ENCODE peak calls at places on chromosomes 6 and 20, in ten cellular contexts. Z is A549; P is left lung; W is HL-60; A is thyroid gland; H is fibroblast of villous mesenchyme; O is BJ; E is BE2C; D is CD4-positive, CD25-positive, alpha-beta regulatory T cell; S is heart left ventricle. X is an unnamed sample.

GRCh38 chr6:112863753-112864152 is 516.6 kb downstream of the RFPL4B start:
- DNase-seq in Z (no peak), P (no peak), W (no peak), A (no peak), H (no peak), O (no peak), E (no peak), D (no peak), S (no peak), X (no peak)

GRCh38 chr20:48480391-48480790 is 347.4 kb downstream of the PREX1 start:
- DNase-seq in Z (no peak), P (peak; percentile 7), W (no peak), A (no peak), H (no peak), O (no peak), E (no peak), D (no peak), S (no peak), X (no peak)

GRCh38 chr20:2799271-2799670 is 1.2 kb downstream of the CPXM1 start:
- DNase-seq in Z (no peak), P (no peak), W (no peak), A (no peak), H (no peak), O (no peak), E (no peak), D (no peak), S (no peak), X (no peak)

GRCh38 chr20:49283703-49284625 is 6.1 kb upstream of the ZNFX1 start:
- DNase-seq in Z (no peak), P (no peak), W (no peak), A (no peak), H (no peak), O (no peak), E (no peak), D (no peak), S (no peak), X (no peak)

GRCh38 chr20:24653306-24653705 is 183.9 kb downstream of the SYNDIG1 start:
- DNase-seq in Z (peak; percentile 85), P (peak; percentile 12), W (no peak), A (no peak), H (peak; percentile 19), O (no peak), E (no peak), D (no peak), S (no peak), X (no peak)

GRCh38 chr6:41424370-41425058 is 89.1 kb downstream of the NCR2 start:
- DNase-seq in Z (peak; percentile 64), P (peak; percentile 69), W (peak; percentile 55), A (peak; percentile 89), H (peak; percentile 80), O (peak; percentile 15), E (peak; percentile 75), D (peak; percentile 57), S (peak; percentile 82), X (peak; percentile 69)

GRCh38 chr20:4546786-4547185 is 174.9 kb upstream of the PRND start:
- DNase-seq in Z (peak; percentile 86), P (no peak), W (no peak), A (no peak), H (peak; percentile 94), O (peak; percentile 83), E (no peak), D (no peak), S (no peak), X (no peak)

GRCh38 chr20:49398401-49399144 is 83.9 kb downstream of the KCNB1 start:
- DNase-seq in Z (peak; percentile 24), P (no peak), W (no peak), A (no peak), H (no peak), O (no peak), E (no peak), D (no peak), S (no peak), X (no peak)

GRCh38 chr20:10388571-10388970 is 45.5 kb downstream of the MKKS start:
- DNase-seq in Z (no peak), P (no peak), W (no peak), A (no peak), H (peak; percentile 18), O (no peak), E (peak; percentile 15), D (no peak), S (no peak), X (no peak)

GRCh38 chr20:49821850-49822249 is 9.2 kb downstream of the SLC9A8 start:
- DNase-seq in Z (no peak), P (no peak), W (no peak), A (peak; percentile 21), H (peak; percentile 79), O (no peak), E (no peak), D (no peak), S (peak; percentile 49), X (peak; percentile 26)

GRCh38 chr6:3193102-3193837 is 34.2 kb downstream of the TUBB2B start:
- DNase-seq in Z (no peak), P (no peak), W (no peak), A (no peak), H (no peak), O (no peak), E (no peak), D (no peak), S (no peak), X (no peak)

GRCh38 chr6:26071135-26071534 is 16.1 kb upstream of the HFE start:
- DNase-seq in Z (no peak), P (no peak), W (no peak), A (no peak), H (no peak), O (no peak), E (no peak), D (no peak), S (no peak), X (no peak)

GRCh38 chr6:138235693-138236092 is 17.4 kb upstream of the PBOV1 start:
- DNase-seq in Z (no peak), P (no peak), W (no peak), A (no peak), H (no peak), O (no peak), E (no peak), D (no peak), S (no peak), X (no peak)

GRCh38 chr20:14821251-14821650 is 483.8 kb upstream of the FLRT3 start:
- DNase-seq in Z (no peak), P (no peak), W (no peak), A (no peak), H (no peak), O (no peak), E (no peak), D (no peak), S (no peak), X (no peak)

GRCh38 chr6:6736753-6737654 is 148.5 kb downstream of the LY86 start:
- DNase-seq in Z (no peak), P (peak; percentile 62), W (no peak), A (no peak), H (peak; percentile 95), O (peak; percentile 82), E (peak; percentile 84), D (no peak), S (peak; percentile 91), X (no peak)
- H3K4me3 ChIP-seq in Z (no peak overlapping the region), P (peak overlapping the region; percentile 18), W (no peak overlapping the region), A (no peak overlapping the region), H (peak overlapping the region; percentile 56), O (peak overlapping the region; percentile 36), E (peak overlapping the region; percentile 50), D (no peak overlapping the region), S (peak overlapping the region; percentile 57), X (no peak overlapping the region)

GRCh38 chr6:150755042-150755441 is 110.5 kb upstream of the MTHFD1L start:
- DNase-seq in Z (no peak), P (no peak), W (no peak), A (no peak), H (no peak), O (no peak), E (peak; percentile 10), D (no peak), S (no peak), X (no peak)

GRCh38 chr6:150755524-150755923 is 110.0 kb upstream of the MTHFD1L start:
- DNase-seq in Z (no peak), P (no peak), W (no peak), A (no peak), H (no peak), O (no peak), E (no peak), D (no peak), S (no peak), X (no peak)

GRCh38 chr6:150752409-150752808 is 113.1 kb upstream of the MTHFD1L start:
- DNase-seq in Z (no peak), P (no peak), W (no peak), A (no peak), H (no peak), O (no peak), E (no peak), D (no peak), S (no peak), X (no peak)

GRCh38 chr6:150751296-150751695 is 114.2 kb upstream of the MTHFD1L start:
- DNase-seq in Z (no peak), P (no peak), W (no peak), A (no peak), H (no peak), O (no peak), E (no peak), D (no peak), S (no peak), X (no peak)

GRCh38 chr6:150753404-150754184 is 111.9 kb upstream of the MTHFD1L start:
- DNase-seq in Z (no peak), P (no peak), W (no peak), A (no peak), H (peak; percentile 31), O (no peak), E (no peak), D (no peak), S (no peak), X (no peak)
- H3K4me3 ChIP-seq in Z (no peak overlapping the region), P (no peak overlapping the region), W (no peak overlapping the region), A (no peak overlapping the region), H (no peak overlapping the region), O (no peak overlapping the region), E (no peak overlapping the region), D (no peak overlapping the region), S (peak overlapping the region; percentile 21), X (no peak overlapping the region)

DNA sequence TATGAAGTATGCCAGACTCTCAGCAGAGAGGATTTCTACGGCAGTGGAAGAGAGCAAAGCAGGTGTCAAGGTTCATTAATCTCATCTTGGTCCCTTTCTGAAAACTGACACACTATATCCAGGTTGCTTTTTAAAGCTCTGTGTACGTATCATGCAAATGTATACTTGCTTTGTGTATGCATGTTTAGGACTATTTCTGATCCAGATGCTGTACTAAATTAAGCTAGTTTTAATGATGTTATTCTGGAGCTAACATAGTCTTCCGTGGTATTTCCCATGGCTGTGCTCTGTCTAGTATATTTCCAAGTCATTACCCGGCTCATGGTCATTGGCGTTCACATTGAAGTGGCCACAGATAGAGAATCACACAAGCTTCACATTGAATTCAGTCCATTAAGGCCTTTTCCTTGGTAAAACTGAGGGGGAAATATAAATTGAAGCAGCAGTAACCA is 59.1 kb upstream of the SNX9 start:
- DNase-seq in Z (no peak), P (no peak), W (no peak), A (no peak), H (no peak), O (no peak), E (no peak), D (no peak), S (no peak), X (no peak)
- H3K4me3 ChIP-seq in Z (no peak overlapping the region), P (no peak overlapping the region), W (no peak overlapping the region), A (no peak overlapping the region), H (no peak overlapping the region), O (no peak overlapping the region), E (no peak overlapping the region), D (peak overlapping the region; percentile 81), S (no peak overlapping the region), X (peak overlapping the region; percentile 26)

DNA sequence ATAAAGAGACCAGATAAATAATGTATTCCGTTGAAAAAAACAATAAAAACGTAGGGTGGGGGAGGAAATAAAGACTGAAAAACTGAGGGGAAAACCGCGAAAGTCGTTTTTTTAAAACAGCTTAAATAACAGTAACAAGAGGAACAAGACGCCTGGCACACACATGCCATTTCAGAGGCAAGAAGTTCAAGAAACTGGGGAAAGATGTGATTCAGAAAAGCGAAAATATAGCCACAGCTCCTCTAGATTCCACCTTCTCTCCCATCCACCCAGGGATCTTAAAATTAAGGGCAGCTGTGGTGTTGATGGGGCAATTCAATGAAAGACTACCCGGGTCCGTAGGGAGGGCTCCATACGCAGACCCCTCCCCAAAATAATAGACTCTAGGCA is 1.3 kb downstream of the EPB41L2 start:
- DNase-seq in Z (no peak), P (no peak), W (no peak), A (no peak), H (no peak), O (no peak), E (no peak), D (peak; percentile 8), S (no peak), X (no peak)
- H3K4me3 ChIP-seq in Z (peak overlapping the region; percentile 97), P (peak overlapping the region; percentile 95), W (no peak overlapping the region), A (no peak overlapping the region), H (peak overlapping the region; percentile 73), O (peak overlapping the region; percentile 92), E (no peak overlapping the region), D (peak overlapping the region; percentile 74), S (peak overlapping the region; percentile 91), X (peak overlapping the region; percentile 70)